ENCODE peak calls at places on chromosomes 2 and 18, in nine cellular contexts. One of them, this sample, is unnamed.

GRCh38 chr2:216596234-216596985 is 36.8 kb upstream of the IGFBP2 start:
- DNase-seq in adrenal gland: peak; percentile 20
- DNase-seq in epithelial cell of esophagus: no peak
- DNase-seq in foreskin fibroblast: peak; percentile 94
- DNase-seq in fibroblast of the aortic adventitia: peak; percentile 45
- DNase-seq in Caco-2: no peak
- DNase-seq in GM06990: no peak
- DNase-seq in OCI-LY7: no peak
- DNase-seq in cardiac muscle cell: peak; percentile 84
- DNase-seq in this sample: no peak

GRCh38 chr2:30702694-30703093 is 104.6 kb downstream of the CAPN13 start:
- DNase-seq in epithelial cell of esophagus: no peak
- DNase-seq in adrenal gland: no peak
- DNase-seq in fibroblast of the aortic adventitia: no peak
- DNase-seq in cardiac muscle cell: no peak
- DNase-seq in Caco-2: no peak
- DNase-seq in OCI-LY7: no peak
- DNase-seq in GM06990: no peak
- DNase-seq in foreskin fibroblast: no peak
- DNase-seq in this sample: no peak

GRCh38 chr18:50161806-50162205 is 33.1 kb downstream of the MYO5B start:
- DNase-seq in cardiac muscle cell: peak; percentile 12
- DNase-seq in fibroblast of the aortic adventitia: peak; percentile 5
- DNase-seq in adrenal gland: no peak
- DNase-seq in Caco-2: no peak
- DNase-seq in foreskin fibroblast: no peak
- DNase-seq in epithelial cell of esophagus: peak; percentile 91
- DNase-seq in GM06990: no peak
- DNase-seq in OCI-LY7: no peak
- DNase-seq in this sample: no peak

GRCh38 chr2:109331864-109332848 is 203.2 kb downstream of the SH3RF3 start:
- DNase-seq in epithelial cell of esophagus: peak; percentile 97
- DNase-seq in OCI-LY7: no peak
- DNase-seq in foreskin fibroblast: peak; percentile 98
- DNase-seq in Caco-2: no peak
- DNase-seq in fibroblast of the aortic adventitia: peak; percentile 89
- DNase-seq in cardiac muscle cell: peak; percentile 88
- DNase-seq in adrenal gland: peak; percentile 89
- DNase-seq in GM06990: peak; percentile 26
- DNase-seq in this sample: no peak

GRCh38 chr2:129757915-129758421 is 221.5 kb upstream of the RAB6C start:
- DNase-seq in adrenal gland: no peak
- DNase-seq in cardiac muscle cell: no peak
- DNase-seq in fibroblast of the aortic adventitia: no peak
- DNase-seq in OCI-LY7: no peak
- DNase-seq in GM06990: no peak
- DNase-seq in epithelial cell of esophagus: no peak
- DNase-seq in Caco-2: no peak
- DNase-seq in foreskin fibroblast: no peak
- DNase-seq in this sample: no peak

GRCh38 chr18:79575891-79576685 is 103.5 kb upstream of the CTDP1 start:
- DNase-seq in epithelial cell of esophagus: peak; percentile 33
- DNase-seq in Caco-2: no peak
- DNase-seq in GM06990: no peak
- DNase-seq in foreskin fibroblast: peak; percentile 57
- DNase-seq in OCI-LY7: no peak
- DNase-seq in adrenal gland: no peak
- DNase-seq in fibroblast of the aortic adventitia: peak; percentile 16
- DNase-seq in cardiac muscle cell: peak; percentile 62
- DNase-seq in this sample: no peak

GRCh38 chr2:152650768-152651371 is 66.4 kb downstream of the PRPF40A start:
- DNase-seq in epithelial cell of esophagus: no peak
- DNase-seq in foreskin fibroblast: no peak
- DNase-seq in Caco-2: no peak
- DNase-seq in fibroblast of the aortic adventitia: no peak
- DNase-seq in GM06990: no peak
- DNase-seq in adrenal gland: no peak
- DNase-seq in cardiac muscle cell: no peak
- DNase-seq in OCI-LY7: no peak
- DNase-seq in this sample: no peak

GRCh38 chr18:61612517-61612916 is 279.3 kb downstream of the CDH20 start:
- DNase-seq in GM06990: no peak
- DNase-seq in fibroblast of the aortic adventitia: no peak
- DNase-seq in cardiac muscle cell: no peak
- DNase-seq in adrenal gland: no peak
- DNase-seq in epithelial cell of esophagus: no peak
- DNase-seq in OCI-LY7: no peak
- DNase-seq in Caco-2: no peak
- DNase-seq in foreskin fibroblast: no peak
- DNase-seq in this sample: no peak

GRCh38 chr2:45987856-45988255 is 309.4 kb upstream of the EPAS1 start:
- DNase-seq in foreskin fibroblast: no peak
- DNase-seq in adrenal gland: no peak
- DNase-seq in cardiac muscle cell: no peak
- DNase-seq in GM06990: no peak
- DNase-seq in epithelial cell of esophagus: no peak
- DNase-seq in OCI-LY7: no peak
- DNase-seq in Caco-2: no peak
- DNase-seq in fibroblast of the aortic adventitia: no peak
- DNase-seq in this sample: no peak

GRCh38 chr18:21741511-21742322 is 1.1 kb downstream of the MIB1 start:
- DNase-seq in cardiac muscle cell: no peak
- DNase-seq in Caco-2: peak; percentile 46
- DNase-seq in adrenal gland: peak; percentile 37
- DNase-seq in GM06990: peak; percentile 35
- DNase-seq in fibroblast of the aortic adventitia: peak; percentile 24
- DNase-seq in OCI-LY7: peak; percentile 47
- DNase-seq in foreskin fibroblast: peak; percentile 40
- DNase-seq in epithelial cell of esophagus: peak; percentile 22
- DNase-seq in this sample: peak; percentile 15

GRCh38 chr2:16279201-16279570 is 338.8 kb downstream of the MYCN start:
- DNase-seq in fibroblast of the aortic adventitia: no peak
- DNase-seq in cardiac muscle cell: no peak
- DNase-seq in Caco-2: no peak
- DNase-seq in OCI-LY7: no peak
- DNase-seq in epithelial cell of esophagus: no peak
- DNase-seq in adrenal gland: no peak
- DNase-seq in GM06990: no peak
- DNase-seq in foreskin fibroblast: no peak
- DNase-seq in this sample: no peak

GRCh38 chr2:28639836-28640235 is 111.8 kb upstream of the PPP1CB start:
- DNase-seq in OCI-LY7: no peak
- DNase-seq in fibroblast of the aortic adventitia: no peak
- DNase-seq in GM06990: no peak
- DNase-seq in cardiac muscle cell: no peak
- DNase-seq in Caco-2: peak; percentile 55
- DNase-seq in adrenal gland: no peak
- DNase-seq in epithelial cell of esophagus: peak; percentile 69
- DNase-seq in foreskin fibroblast: no peak
- DNase-seq in this sample: no peak

GRCh38 chr2:14567561-14567960 is 65.0 kb upstream of the LRATD1 start:
- DNase-seq in GM06990: no peak
- DNase-seq in OCI-LY7: no peak
- DNase-seq in epithelial cell of esophagus: peak; percentile 37
- DNase-seq in fibroblast of the aortic adventitia: peak; percentile 27
- DNase-seq in Caco-2: no peak
- DNase-seq in foreskin fibroblast: peak; percentile 38
- DNase-seq in adrenal gland: no peak
- DNase-seq in cardiac muscle cell: no peak
- DNase-seq in this sample: no peak

GRCh38 chr2:11871421-11871820 is 125.0 kb downstream of the LPIN1 start:
- DNase-seq in adrenal gland: no peak
- DNase-seq in OCI-LY7: no peak
- DNase-seq in foreskin fibroblast: no peak
- DNase-seq in cardiac muscle cell: no peak
- DNase-seq in GM06990: no peak
- DNase-seq in epithelial cell of esophagus: no peak
- DNase-seq in Caco-2: no peak
- DNase-seq in fibroblast of the aortic adventitia: no peak
- DNase-seq in this sample: no peak

GRCh38 chr2:144331652-144332355 is 188.1 kb downstream of the ZEB2 start:
- DNase-seq in fibroblast of the aortic adventitia: peak; percentile 65
- DNase-seq in OCI-LY7: no peak
- DNase-seq in GM06990: no peak
- DNase-seq in foreskin fibroblast: no peak
- DNase-seq in adrenal gland: no peak
- DNase-seq in Caco-2: no peak
- DNase-seq in cardiac muscle cell: no peak
- DNase-seq in epithelial cell of esophagus: no peak
- DNase-seq in this sample: no peak

GRCh38 chr18:51108330-51108729 is 78.3 kb downstream of the SMAD4 start:
- DNase-seq in GM06990: no peak
- DNase-seq in fibroblast of the aortic adventitia: no peak
- DNase-seq in epithelial cell of esophagus: no peak
- DNase-seq in Caco-2: no peak
- DNase-seq in OCI-LY7: no peak
- DNase-seq in adrenal gland: no peak
- DNase-seq in foreskin fibroblast: no peak
- DNase-seq in cardiac muscle cell: no peak
- DNase-seq in this sample: no peak

GRCh38 chr2:226529556-226529955 is 270.1 kb downstream of the IRS1 start:
- DNase-seq in epithelial cell of esophagus: no peak
- DNase-seq in fibroblast of the aortic adventitia: no peak
- DNase-seq in Caco-2: no peak
- DNase-seq in OCI-LY7: no peak
- DNase-seq in adrenal gland: no peak
- DNase-seq in GM06990: no peak
- DNase-seq in cardiac muscle cell: no peak
- DNase-seq in foreskin fibroblast: no peak
- DNase-seq in this sample: no peak
- H3K4me3 ChIP-seq in epithelial cell of esophagus: no peak overlapping the region
- H3K4me3 ChIP-seq in fibroblast of the aortic adventitia: no peak overlapping the region
- H3K4me3 ChIP-seq in Caco-2: no peak overlapping the region
- H3K4me3 ChIP-seq in OCI-LY7: no peak overlapping the region
- H3K4me3 ChIP-seq in adrenal gland: no peak overlapping the region
- H3K4me3 ChIP-seq in GM06990: no peak overlapping the region
- H3K4me3 ChIP-seq in cardiac muscle cell: no peak overlapping the region
- H3K4me3 ChIP-seq in foreskin fibroblast: no peak overlapping the region
- H3K4me3 ChIP-seq in this sample: no peak overlapping the region

GRCh38 chr2:41966431-41966893 is 81.4 kb upstream of the PKDCC start:
- DNase-seq in fibroblast of the aortic adventitia: peak; percentile 98
- DNase-seq in GM06990: no peak
- DNase-seq in Caco-2: no peak
- DNase-seq in cardiac muscle cell: peak; percentile 97
- DNase-seq in adrenal gland: peak; percentile 57
- DNase-seq in foreskin fibroblast: peak; percentile 94
- DNase-seq in OCI-LY7: no peak
- DNase-seq in epithelial cell of esophagus: peak; percentile 83
- DNase-seq in this sample: no peak
- H3K4me3 ChIP-seq in fibroblast of the aortic adventitia: no peak overlapping the region
- H3K4me3 ChIP-seq in GM06990: no peak overlapping the region
- H3K4me3 ChIP-seq in Caco-2: no peak overlapping the region
- H3K4me3 ChIP-seq in cardiac muscle cell: no peak overlapping the region
- H3K4me3 ChIP-seq in adrenal gland: no peak overlapping the region
- H3K4me3 ChIP-seq in foreskin fibroblast: no peak overlapping the region
- H3K4me3 ChIP-seq in OCI-LY7: no peak overlapping the region
- H3K4me3 ChIP-seq in epithelial cell of esophagus: no peak overlapping the region
- H3K4me3 ChIP-seq in this sample: no peak overlapping the region

DNA sequence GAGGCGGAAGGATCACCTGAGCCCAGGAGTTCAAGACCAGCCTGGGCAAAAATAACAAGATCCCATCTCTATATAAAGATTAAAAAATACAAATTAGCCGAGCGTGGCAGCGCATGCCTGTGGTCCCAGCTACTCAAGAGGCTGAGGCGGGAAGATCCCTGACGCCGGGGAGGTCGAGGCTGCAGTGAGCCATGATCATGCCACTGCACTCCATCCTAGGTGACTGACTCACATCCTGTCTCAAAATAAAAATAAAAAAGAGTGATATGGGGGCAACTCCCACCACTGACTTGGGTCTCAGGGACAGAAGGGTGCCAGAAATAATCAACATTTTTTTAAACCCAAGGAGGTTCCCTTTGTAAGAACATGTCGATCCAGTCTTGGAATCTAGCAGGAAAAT is 37.6 kb downstream of the ZNF516 start:
- DNase-seq in fibroblast of the aortic adventitia: no peak
- DNase-seq in foreskin fibroblast: no peak
- DNase-seq in epithelial cell of esophagus: no peak
- DNase-seq in cardiac muscle cell: no peak
- DNase-seq in GM06990: no peak
- DNase-seq in adrenal gland: no peak
- DNase-seq in Caco-2: no peak
- DNase-seq in OCI-LY7: no peak
- DNase-seq in this sample: no peak
- H3K4me3 ChIP-seq in fibroblast of the aortic adventitia: no peak overlapping the region
- H3K4me3 ChIP-seq in foreskin fibroblast: no peak overlapping the region
- H3K4me3 ChIP-seq in epithelial cell of esophagus: no peak overlapping the region
- H3K4me3 ChIP-seq in cardiac muscle cell: no peak overlapping the region
- H3K4me3 ChIP-seq in GM06990: peak overlapping the region; percentile 13
- H3K4me3 ChIP-seq in adrenal gland: no peak overlapping the region
- H3K4me3 ChIP-seq in Caco-2: no peak overlapping the region
- H3K4me3 ChIP-seq in OCI-LY7: no peak overlapping the region
- H3K4me3 ChIP-seq in this sample: no peak overlapping the region

DNA sequence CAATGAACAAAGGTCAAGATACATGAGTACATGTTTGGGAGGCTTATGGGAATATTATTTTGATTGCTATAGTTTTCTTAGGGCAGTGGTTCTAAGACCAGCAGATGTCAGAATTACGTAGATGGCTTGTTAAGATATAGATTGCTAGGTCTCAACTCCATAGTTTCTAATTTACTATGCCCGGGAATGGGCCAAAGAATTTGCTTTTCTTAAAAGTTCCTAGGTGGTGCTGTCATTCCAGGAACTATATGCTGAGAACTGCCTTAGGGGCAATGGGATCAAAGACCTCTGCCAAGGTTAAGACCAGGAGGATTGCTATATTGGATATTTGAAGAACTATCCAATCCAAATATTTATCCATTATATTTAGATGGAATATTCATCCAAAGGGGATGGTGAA is 141.8 kb downstream of the FSIP2 start:
- DNase-seq in cardiac muscle cell: no peak
- DNase-seq in OCI-LY7: no peak
- DNase-seq in epithelial cell of esophagus: no peak
- DNase-seq in adrenal gland: no peak
- DNase-seq in foreskin fibroblast: no peak
- DNase-seq in fibroblast of the aortic adventitia: no peak
- DNase-seq in Caco-2: no peak
- DNase-seq in GM06990: no peak
- DNase-seq in this sample: no peak
- H3K4me3 ChIP-seq in cardiac muscle cell: no peak overlapping the region
- H3K4me3 ChIP-seq in OCI-LY7: no peak overlapping the region
- H3K4me3 ChIP-seq in epithelial cell of esophagus: no peak overlapping the region
- H3K4me3 ChIP-seq in adrenal gland: no peak overlapping the region
- H3K4me3 ChIP-seq in foreskin fibroblast: no peak overlapping the region
- H3K4me3 ChIP-seq in fibroblast of the aortic adventitia: no peak overlapping the region
- H3K4me3 ChIP-seq in Caco-2: no peak overlapping the region
- H3K4me3 ChIP-seq in GM06990: no peak overlapping the region
- H3K4me3 ChIP-seq in this sample: no peak overlapping the region